ENCODE peak calls at places on chromosomes 12 and 14, in nine cellular contexts. One of them, this sample, is unnamed.
A peak's percentile ranks its signal among the peaks of the same experiment; 100 is the strongest.

GRCh38 chr14:70822706-70823185 is 13.4 kb upstream of the MAP3K9 start:
- DNase-seq in transverse colon: peak; percentile 48
- DNase-seq in thoracic aorta: no peak
- DNase-seq in adrenal gland: peak; percentile 37
- DNase-seq in pancreas: peak; percentile 73
- DNase-seq in left ventricle myocardium inferior: peak; percentile 43
- DNase-seq in psoas muscle: no peak
- DNase-seq in retinal pigment epithelial cell: no peak
- DNase-seq in mammary epithelial cell: no peak
- DNase-seq in this sample: no peak

GRCh38 chr12:8692573-8692972 is 5.2 kb upstream of the RIMKLB start:
- DNase-seq in transverse colon: peak; percentile 45
- DNase-seq in thoracic aorta: no peak
- DNase-seq in adrenal gland: no peak
- DNase-seq in pancreas: no peak
- DNase-seq in left ventricle myocardium inferior: no peak
- DNase-seq in psoas muscle: no peak
- DNase-seq in retinal pigment epithelial cell: no peak
- DNase-seq in mammary epithelial cell: peak; percentile 23
- DNase-seq in this sample: peak; percentile 14

GRCh38 chr12:83010169-83010804 is 323.6 kb downstream of the TMTC2 start:
- DNase-seq in transverse colon: no peak
- DNase-seq in thoracic aorta: no peak
- DNase-seq in adrenal gland: no peak
- DNase-seq in pancreas: no peak
- DNase-seq in left ventricle myocardium inferior: no peak
- DNase-seq in psoas muscle: no peak
- DNase-seq in retinal pigment epithelial cell: no peak
- DNase-seq in mammary epithelial cell: no peak
- DNase-seq in this sample: no peak

GRCh38 chr12:810635-811415 is 58.4 kb downstream of the WNK1 start:
- DNase-seq in transverse colon: no peak
- DNase-seq in thoracic aorta: no peak
- DNase-seq in adrenal gland: no peak
- DNase-seq in pancreas: no peak
- DNase-seq in left ventricle myocardium inferior: no peak
- DNase-seq in psoas muscle: no peak
- DNase-seq in retinal pigment epithelial cell: no peak
- DNase-seq in mammary epithelial cell: no peak
- DNase-seq in this sample: no peak

GRCh38 chr14:100658514-100658886 is 68.2 kb upstream of the DLK1 start:
- DNase-seq in transverse colon: no peak
- DNase-seq in thoracic aorta: no peak
- DNase-seq in adrenal gland: no peak
- DNase-seq in pancreas: no peak
- DNase-seq in left ventricle myocardium inferior: no peak
- DNase-seq in psoas muscle: no peak
- DNase-seq in retinal pigment epithelial cell: no peak
- DNase-seq in mammary epithelial cell: no peak
- DNase-seq in this sample: no peak

GRCh38 chr12:48925218-48925871 is at the start of gene FKBP11:
- DNase-seq in transverse colon: peak; percentile 78
- DNase-seq in thoracic aorta: no peak
- DNase-seq in adrenal gland: peak; percentile 67
- DNase-seq in pancreas: peak; percentile 89
- DNase-seq in left ventricle myocardium inferior: peak; percentile 53
- DNase-seq in psoas muscle: peak; percentile 77
- DNase-seq in retinal pigment epithelial cell: no peak
- DNase-seq in mammary epithelial cell: peak; percentile 20
- DNase-seq in this sample: no peak

GRCh38 chr12:54184024-54184805 is 4.6 kb downstream of the SMUG1 start:
- DNase-seq in transverse colon: no peak
- DNase-seq in thoracic aorta: no peak
- DNase-seq in adrenal gland: no peak
- DNase-seq in pancreas: no peak
- DNase-seq in left ventricle myocardium inferior: no peak
- DNase-seq in psoas muscle: no peak
- DNase-seq in retinal pigment epithelial cell: no peak
- DNase-seq in mammary epithelial cell: no peak
- DNase-seq in this sample: no peak

GRCh38 chr14:31286456-31287293 is 79.1 kb upstream of the HECTD1 start:
- DNase-seq in transverse colon: no peak
- DNase-seq in thoracic aorta: no peak
- DNase-seq in adrenal gland: no peak
- DNase-seq in pancreas: no peak
- DNase-seq in left ventricle myocardium inferior: no peak
- DNase-seq in psoas muscle: no peak
- DNase-seq in retinal pigment epithelial cell: no peak
- DNase-seq in mammary epithelial cell: no peak
- DNase-seq in this sample: no peak

GRCh38 chr12:28190321-28191017 is at the start of gene CCDC91:
- DNase-seq in transverse colon: peak; percentile 90
- DNase-seq in thoracic aorta: peak; percentile 64
- DNase-seq in adrenal gland: peak; percentile 95
- DNase-seq in pancreas: peak; percentile 92
- DNase-seq in left ventricle myocardium inferior: peak; percentile 85
- DNase-seq in psoas muscle: peak; percentile 90
- DNase-seq in retinal pigment epithelial cell: peak; percentile 42
- DNase-seq in mammary epithelial cell: peak; percentile 86
- DNase-seq in this sample: peak; percentile 28

GRCh38 chr12:99111600-99111999 is 466.5 kb downstream of the APAF1 start:
- DNase-seq in transverse colon: no peak
- DNase-seq in thoracic aorta: no peak
- DNase-seq in adrenal gland: no peak
- DNase-seq in pancreas: no peak
- DNase-seq in left ventricle myocardium inferior: no peak
- DNase-seq in psoas muscle: no peak
- DNase-seq in retinal pigment epithelial cell: no peak
- DNase-seq in mammary epithelial cell: no peak
- DNase-seq in this sample: peak; percentile 33

GRCh38 chr12:68474467-68475204 is 136.1 kb upstream of the RAP1B start:
- DNase-seq in transverse colon: no peak
- DNase-seq in thoracic aorta: no peak
- DNase-seq in adrenal gland: no peak
- DNase-seq in pancreas: no peak
- DNase-seq in left ventricle myocardium inferior: no peak
- DNase-seq in psoas muscle: no peak
- DNase-seq in retinal pigment epithelial cell: no peak
- DNase-seq in mammary epithelial cell: no peak
- DNase-seq in this sample: no peak

GRCh38 chr12:98635657-98636323 is 8.8 kb downstream of the IKBIP start:
- DNase-seq in transverse colon: no peak
- DNase-seq in thoracic aorta: no peak
- DNase-seq in adrenal gland: no peak
- DNase-seq in pancreas: no peak
- DNase-seq in left ventricle myocardium inferior: no peak
- DNase-seq in psoas muscle: no peak
- DNase-seq in retinal pigment epithelial cell: peak; percentile 91
- DNase-seq in mammary epithelial cell: peak; percentile 79
- DNase-seq in this sample: no peak

GRCh38 chr12:93243689-93244513 is 133.8 kb upstream of the NUDT4 start:
- DNase-seq in transverse colon: peak; percentile 56
- DNase-seq in thoracic aorta: no peak
- DNase-seq in adrenal gland: peak; percentile 57
- DNase-seq in pancreas: no peak
- DNase-seq in left ventricle myocardium inferior: no peak
- DNase-seq in psoas muscle: no peak
- DNase-seq in retinal pigment epithelial cell: peak; percentile 24
- DNase-seq in mammary epithelial cell: peak; percentile 79
- DNase-seq in this sample: no peak

GRCh38 chr12:127125607-127126259 is 1141.2 kb upstream of the TMEM132C start:
- DNase-seq in transverse colon: peak; percentile 14
- DNase-seq in thoracic aorta: no peak
- DNase-seq in adrenal gland: no peak
- DNase-seq in pancreas: no peak
- DNase-seq in left ventricle myocardium inferior: no peak
- DNase-seq in psoas muscle: no peak
- DNase-seq in retinal pigment epithelial cell: peak; percentile 7
- DNase-seq in mammary epithelial cell: peak; percentile 100
- DNase-seq in this sample: no peak

GRCh38 chr14:49134940-49135339 is 451.2 kb downstream of the RPS29 start:
- DNase-seq in transverse colon: no peak
- DNase-seq in thoracic aorta: no peak
- DNase-seq in adrenal gland: no peak
- DNase-seq in pancreas: no peak
- DNase-seq in left ventricle myocardium inferior: no peak
- DNase-seq in psoas muscle: no peak
- DNase-seq in retinal pigment epithelial cell: no peak
- DNase-seq in mammary epithelial cell: no peak
- DNase-seq in this sample: no peak

GRCh38 chr12:111396726-111397445 is 8.8 kb upstream of the SH2B3 start:
- DNase-seq in transverse colon: peak; percentile 90
- DNase-seq in thoracic aorta: peak; percentile 44
- DNase-seq in adrenal gland: peak; percentile 89
- DNase-seq in pancreas: peak; percentile 99
- DNase-seq in left ventricle myocardium inferior: peak; percentile 88
- DNase-seq in psoas muscle: peak; percentile 94
- DNase-seq in retinal pigment epithelial cell: peak; percentile 34
- DNase-seq in mammary epithelial cell: peak; percentile 75
- DNase-seq in this sample: peak; percentile 36

GRCh38 chr14:67583711-67584644 is 16.1 kb downstream of the PIGH start:
- DNase-seq in transverse colon: peak; percentile 41
- DNase-seq in thoracic aorta: no peak
- DNase-seq in adrenal gland: peak; percentile 59
- DNase-seq in pancreas: peak; percentile 43
- DNase-seq in left ventricle myocardium inferior: no peak
- DNase-seq in psoas muscle: no peak
- DNase-seq in retinal pigment epithelial cell: no peak
- DNase-seq in mammary epithelial cell: peak; percentile 32
- DNase-seq in this sample: no peak

GRCh38 chr12:26274441-26275312 is 79.3 kb downstream of the SSPN start:
- DNase-seq in transverse colon: peak; percentile 78
- DNase-seq in thoracic aorta: peak; percentile 81
- DNase-seq in adrenal gland: peak; percentile 91
- DNase-seq in pancreas: peak; percentile 71
- DNase-seq in left ventricle myocardium inferior: peak; percentile 78
- DNase-seq in psoas muscle: peak; percentile 86
- DNase-seq in retinal pigment epithelial cell: peak; percentile 95
- DNase-seq in mammary epithelial cell: peak; percentile 100
- DNase-seq in this sample: peak; percentile 50

GRCh38 chr14:23557521-23557920 is 1.4 kb downstream of the THTPA start:
- DNase-seq in transverse colon: no peak
- DNase-seq in thoracic aorta: no peak
- DNase-seq in adrenal gland: no peak
- DNase-seq in pancreas: no peak
- DNase-seq in left ventricle myocardium inferior: no peak
- DNase-seq in psoas muscle: no peak
- DNase-seq in retinal pigment epithelial cell: no peak
- DNase-seq in mammary epithelial cell: no peak
- DNase-seq in this sample: no peak
- H3K4me3 ChIP-seq in transverse colon: no peak overlapping the region
- H3K4me3 ChIP-seq in thoracic aorta: no peak overlapping the region
- H3K4me3 ChIP-seq in adrenal gland: no peak overlapping the region
- H3K4me3 ChIP-seq in pancreas: no peak overlapping the region
- H3K4me3 ChIP-seq in left ventricle myocardium inferior: peak overlapping the region; percentile 80
- H3K4me3 ChIP-seq in psoas muscle: peak overlapping the region; percentile 99
- H3K4me3 ChIP-seq in retinal pigment epithelial cell: no peak overlapping the region
- H3K4me3 ChIP-seq in mammary epithelial cell: no peak overlapping the region
- H3K4me3 ChIP-seq in this sample: peak overlapping the region; percentile 96

DNA sequence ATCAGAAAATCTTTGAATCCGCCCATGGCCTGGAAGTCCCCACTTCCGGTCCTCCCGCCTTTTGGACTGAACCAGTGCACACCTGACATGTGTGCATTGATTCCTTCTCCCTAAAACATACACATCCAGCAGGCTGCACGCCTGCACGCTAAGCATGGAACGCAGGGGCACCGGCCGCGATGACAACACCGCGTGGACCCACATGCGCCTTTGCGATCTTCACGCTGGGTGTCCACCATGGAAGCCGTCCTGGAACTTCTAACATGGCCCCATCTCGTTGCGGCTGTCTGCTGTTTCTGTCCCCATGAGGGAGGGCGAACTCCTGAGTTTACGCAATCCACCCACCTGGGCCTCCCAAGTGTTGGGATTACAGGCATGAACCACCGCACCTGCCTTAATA is 73.7 kb downstream of the GALNT9 start:
- DNase-seq in transverse colon: no peak
- DNase-seq in thoracic aorta: no peak
- DNase-seq in adrenal gland: no peak
- DNase-seq in pancreas: no peak
- DNase-seq in left ventricle myocardium inferior: no peak
- DNase-seq in psoas muscle: no peak
- DNase-seq in retinal pigment epithelial cell: no peak
- DNase-seq in mammary epithelial cell: no peak
- DNase-seq in this sample: no peak
- TF ChIP-seq CTCF in transverse colon: no peak
- TF ChIP-seq CTCF in thoracic aorta: no peak
- TF ChIP-seq CTCF in adrenal gland: no peak
- TF ChIP-seq CTCF in pancreas: no peak
- TF ChIP-seq CTCF in left ventricle myocardium inferior: no peak
- TF ChIP-seq CTCF in psoas muscle: no peak
- TF ChIP-seq CTCF in retinal pigment epithelial cell: no peak
- TF ChIP-seq CTCF in mammary epithelial cell: no peak
- TF ChIP-seq CTCF in this sample: no peak

DNA sequence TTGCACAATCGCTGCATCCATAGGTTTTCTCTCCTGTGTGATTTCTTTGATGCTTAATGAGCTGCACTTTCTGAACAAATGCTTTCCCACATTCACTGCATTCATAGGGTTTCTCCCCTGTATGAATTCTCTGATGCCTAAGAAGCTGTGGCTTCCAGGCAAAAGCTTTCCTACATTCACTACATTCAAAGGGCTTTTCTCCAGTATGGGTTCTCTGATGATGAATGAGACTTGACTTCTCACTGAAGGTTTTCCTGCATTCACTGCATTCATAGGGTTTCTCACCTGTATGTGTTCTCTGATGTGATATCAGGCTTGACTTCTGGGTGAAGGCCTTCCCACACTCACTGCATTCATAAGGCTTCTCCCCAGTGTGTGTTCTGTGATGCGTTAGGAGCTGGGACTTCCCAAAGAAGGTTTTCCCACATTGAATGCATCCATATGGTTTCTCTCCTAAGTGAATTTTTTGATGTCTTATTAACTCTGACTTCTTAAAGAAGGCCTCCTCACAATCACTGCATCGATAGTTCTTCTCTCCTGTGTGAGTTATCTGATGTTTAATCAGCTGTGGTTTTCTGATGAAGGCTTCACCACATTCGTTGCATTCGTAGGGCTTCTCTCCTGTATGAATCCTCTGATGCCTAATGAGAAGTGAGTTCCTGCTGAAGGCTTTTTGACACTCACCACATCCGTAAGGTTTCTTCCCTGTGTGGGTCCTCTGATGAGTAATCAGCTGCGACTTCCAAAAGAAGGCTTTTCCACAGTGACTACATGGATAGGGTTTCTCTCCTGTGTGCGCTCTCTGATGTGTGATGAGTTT is 30.3 kb downstream of the ZNF605 start:
- DNase-seq in transverse colon: no peak
- DNase-seq in thoracic aorta: no peak
- DNase-seq in adrenal gland: no peak
- DNase-seq in pancreas: no peak
- DNase-seq in left ventricle myocardium inferior: no peak
- DNase-seq in psoas muscle: no peak
- DNase-seq in retinal pigment epithelial cell: no peak
- DNase-seq in mammary epithelial cell: peak; percentile 5
- DNase-seq in this sample: no peak
- H3K4me3 ChIP-seq in transverse colon: no peak overlapping the region
- H3K4me3 ChIP-seq in thoracic aorta: peak overlapping the region; percentile 0
- H3K4me3 ChIP-seq in adrenal gland: no peak overlapping the region
- H3K4me3 ChIP-seq in pancreas: no peak overlapping the region
- H3K4me3 ChIP-seq in left ventricle myocardium inferior: no peak overlapping the region
- H3K4me3 ChIP-seq in psoas muscle: no peak overlapping the region
- H3K4me3 ChIP-seq in retinal pigment epithelial cell: no peak overlapping the region
- H3K4me3 ChIP-seq in mammary epithelial cell: no peak overlapping the region
- H3K4me3 ChIP-seq in this sample: no peak overlapping the region

GRCh38 chr14:95274283-95274682 is 45.4 kb downstream of the CLMN start:
- DNase-seq in transverse colon: peak; percentile 76
- DNase-seq in thoracic aorta: no peak
- DNase-seq in adrenal gland: no peak
- DNase-seq in pancreas: no peak
- DNase-seq in left ventricle myocardium inferior: no peak
- DNase-seq in psoas muscle: no peak
- DNase-seq in retinal pigment epithelial cell: no peak
- DNase-seq in mammary epithelial cell: no peak
- DNase-seq in this sample: no peak
- TF ChIP-seq CTCF in transverse colon: no peak
- TF ChIP-seq CTCF in thoracic aorta: no peak
- TF ChIP-seq CTCF in adrenal gland: no peak
- TF ChIP-seq CTCF in pancreas: no peak
- TF ChIP-seq CTCF in left ventricle myocardium inferior: no peak
- TF ChIP-seq CTCF in psoas muscle: no peak
- TF ChIP-seq CTCF in retinal pigment epithelial cell: no peak
- TF ChIP-seq CTCF in mammary epithelial cell: no peak
- TF ChIP-seq CTCF in this sample: no peak

This sample was measured in LNCaP clone FGC.